ENCODE peak calls at places on chromosomes 16 and 17, in five cellular contexts. M is heart right ventricle, J is thoracic aorta, Z is cardiac fibroblast, Y is GM04503. L is an unnamed sample.

GRCh38 chr17:55321507-55322064 is 56.8 kb downstream of the HLF start:
- DNase-seq in M (no peak), Y (no peak), J (no peak), Z (no peak), L (no peak)

GRCh38 chr16:84175351-84176081 is 11.3 kb downstream of the TAF1C start:
- DNase-seq in Z (peak; percentile 45), M (no peak), Y (no peak), J (no peak), L (no peak)

GRCh38 chr17:79952915-79953314 is 82.8 kb downstream of the TBC1D16 start:
- DNase-seq in Y (no peak), M (no peak), J (no peak), Z (no peak), L (no peak)

GRCh38 chr17:65633988-65634387 is 72.5 kb upstream of the AXIN2 start:
- DNase-seq in Z (no peak), J (no peak), M (no peak), Y (no peak), L (no peak)

GRCh38 chr17:66673668-66674276 is 161.1 kb upstream of the CACNG5 start:
- DNase-seq in Y (peak; percentile 37), Z (peak; percentile 79), M (peak; percentile 46), J (no peak), L (peak; percentile 44)

GRCh38 chr16:64276646-64277045 is 845.2 kb downstream of the CDH11 start:
- DNase-seq in M (no peak), J (no peak), Z (no peak), Y (no peak), L (no peak)

GRCh38 chr17:66514227-66514806 is 211.9 kb downstream of the PRKCA start:
- DNase-seq in M (no peak), J (no peak), Y (no peak), Z (peak; percentile 75), L (no peak)

GRCh38 chr16:11896776-11897175 is 19.0 kb downstream of the GSPT1 start:
- DNase-seq in M (no peak), Y (peak; percentile 60), Z (peak; percentile 83), J (no peak), L (peak; percentile 55)

GRCh38 chr17:55286681-55287589 is 22.2 kb downstream of the HLF start:
- DNase-seq in M (no peak), J (no peak), Z (no peak), Y (no peak), L (no peak)

GRCh38 chr16:26645629-26646028 is 421.1 kb upstream of the C16orf82 start:
- DNase-seq in Z (no peak), J (no peak), Y (no peak), M (no peak), L (no peak)

GRCh38 chr17:39867891-39868553 is at the start of gene ZPBP2:
- DNase-seq in J (no peak), Y (no peak), M (no peak), Z (no peak), L (no peak)

GRCh38 chr17:9024497-9024896 is 3.2 kb downstream of the NTN1 start:
- DNase-seq in M (no peak), J (no peak), Y (no peak), Z (no peak), L (no peak)

GRCh38 chr16:8867483-8868271 is 1.1 kb downstream of the CARHSP1 start:
- DNase-seq in Z (no peak), Y (no peak), J (no peak), M (peak; percentile 57), L (no peak)

GRCh38 chr17:17713839-17714238 is 32.6 kb downstream of the RAI1 start:
- DNase-seq in J (no peak), M (peak; percentile 65), Y (no peak), Z (peak; percentile 50), L (no peak)

GRCh38 chr17:73710095-73710592 is 65.9 kb upstream of the SDK2 start:
- DNase-seq in J (peak; percentile 14), Z (peak; percentile 28), M (peak; percentile 72), Y (no peak), L (peak; percentile 9)

GRCh38 chr17:9644910-9645751 is at the start of gene USP43:
- DNase-seq in Z (no peak), Y (no peak), J (no peak), M (no peak), L (no peak)

GRCh38 chr16:66988197-66988788 is at the start of gene CES4A:
- DNase-seq in M (no peak), J (no peak), Y (no peak), Z (peak; percentile 72), L (no peak)

GRCh38 chr16:3591436-3591803 is 14.2 kb upstream of the NLRC3 start:
- DNase-seq in Z (no peak), M (no peak), Y (no peak), J (no peak), L (no peak)

GRCh38 chr17:52147431-52147830 is 11.1 kb downstream of the CA10 start:
- DNase-seq in Y (no peak), J (no peak), M (no peak), Z (no peak), L (no peak)

GRCh38 chr17:35605753-35606152 is 18.6 kb downstream of the AP2B1 start:
- DNase-seq in Y (no peak), Z (no peak), M (no peak), J (no peak), L (peak; percentile 33)